ENCODE peak calls at places on chromosomes 16 and 17, in four cellular contexts. L, O, C and M are unnamed samples.

GRCh38 chr17:66446419-66446818 is 144.0 kb downstream of the PRKCA start:
- DNase-seq in L (no peak), O (no peak), C (no peak), M (no peak)

GRCh38 chr16:29881050-29881449 is 18.0 kb upstream of the CDIPT start:
- DNase-seq in L (no peak), O (no peak), C (no peak), M (no peak)

GRCh38 chr17:45426561-45426960 is 6.1 kb downstream of the ARHGAP27 start:
- DNase-seq in L (no peak), O (no peak), C (no peak), M (no peak)

GRCh38 chr17:39225974-39226683 is 384 bp upstream of the STAC2 start:
- DNase-seq in L (peak), O (peak), C (no peak), M (peak)

GRCh38 chr17:67491009-67491677 is 114.1 kb downstream of the PITPNC1 start:
- DNase-seq in L (peak), O (peak), C (no peak), M (peak)

GRCh38 chr17:76179496-76180467 is 38.7 kb upstream of the FOXJ1 start:
- DNase-seq in L (peak), O (peak), C (peak), M (no peak)

GRCh38 chr17:79777166-79777843 is 643 bp upstream of the CBX2 start:
- DNase-seq in L (peak), O (peak), C (no peak), M (peak)

GRCh38 chr17:32261937-32262510 is 3.6 kb upstream of the RHBDL3 start:
- DNase-seq in L (no peak), O (no peak), C (no peak), M (no peak)

GRCh38 chr17:74157366-74157765 is 46.1 kb upstream of the RPL38 start:
- DNase-seq in L (no peak), O (no peak), C (no peak), M (no peak)

GRCh38 chr17:2598166-2598565 is 4.7 kb downstream of the PAFAH1B1 start:
- DNase-seq in L (peak), O (no peak), C (no peak), M (peak)

GRCh38 chr16:79013004-79013403 is 587.5 kb downstream of the MAF start:
- DNase-seq in L (no peak), O (no peak), C (no peak), M (no peak)

GRCh38 chr17:21098934-21099687 is 27.7 kb upstream of the DHRS7B start:
- DNase-seq in L (peak), O (peak), C (peak), M (peak)

GRCh38 chr17:74807925-74808324 is 31.8 kb upstream of the NAT9 start:
- DNase-seq in L (peak), O (no peak), C (no peak), M (no peak)

GRCh38 chr16:78735337-78735736 is 635.9 kb downstream of the WWOX start:
- DNase-seq in L (no peak), O (no peak), C (no peak), M (no peak)

GRCh38 chr16:1493746-1494094 is 560 bp downstream of the TELO2 start:
- DNase-seq in L (no peak), O (peak), C (no peak), M (peak)

GRCh38 chr16:54285414-54286066 is 1.0 kb downstream of the IRX3 start:
- DNase-seq in L (no peak), O (no peak), C (no peak), M (no peak)

GRCh38 chr17:48970224-48970623 is 1.8 kb upstream of the GIP start:
- DNase-seq in L (no peak), O (peak), C (no peak), M (peak)

GRCh38 chr17:38706625-38707298 is 1.7 kb downstream of the MLLT6 start:
- DNase-seq in L (no peak), O (peak), C (no peak), M (no peak)

GRCh38 chr16:22098538-22099255 is 6.4 kb downstream of the VWA3A start:
- DNase-seq in L (peak), O (peak), C (peak), M (peak)

GRCh38 chr17:694239-694638 is 20.4 kb downstream of the VPS53 start:
- DNase-seq in L (peak), O (no peak), C (no peak), M (peak)

GRCh38 chr17:49845210-49845782 is 2.6 kb downstream of the TAC4 start:
- DNase-seq in L (no peak), O (no peak), C (no peak), M (peak)

GRCh38 chr16:88383401-88384221 is 852 bp downstream of the ZNF469 start:
- DNase-seq in L (peak), O (no peak), C (no peak), M (peak)

GRCh38 chr17:77862890-77863813 is 95.4 kb upstream of the TNRC6C start:
- DNase-seq in L (no peak), O (no peak), C (no peak), M (no peak)

DNA sequence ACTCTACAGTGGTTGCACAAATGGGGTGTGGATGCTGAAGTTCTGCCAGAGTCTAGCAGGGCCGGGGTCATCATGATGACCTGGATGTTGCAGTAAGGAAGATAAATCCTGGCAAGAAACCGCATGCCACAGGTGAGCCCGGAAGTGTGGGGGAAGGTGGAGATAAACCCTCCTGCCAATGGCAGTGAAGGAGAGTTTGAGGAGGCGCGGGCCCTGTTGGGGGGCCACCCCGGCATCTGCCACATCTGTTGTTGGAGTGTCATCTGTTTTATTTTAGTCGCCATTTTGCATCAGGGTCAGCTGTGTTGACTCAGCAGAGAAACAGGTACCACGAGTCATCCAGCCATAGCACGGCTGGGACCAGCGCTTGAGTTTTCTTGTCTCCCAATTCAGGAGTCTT is 173.8 kb upstream of the CHMP6 start:
- DNase-seq in L (peak), O (no peak), C (no peak), M (no peak)
- TF ChIP-seq FOS in L (peak), O (no peak), C (no peak), M (no peak)

GRCh38 chr16:18792836-18793433 is 2.8 kb upstream of the RPS15A start:
- DNase-seq in L (no peak), O (no peak), C (no peak), M (peak)

GRCh38 chr16:18789850-18790706 is at the start of gene RPS15A:
- DNase-seq in L (peak), O (peak), C (peak), M (peak)

GRCh38 chr16:18788828-18789514 is 1.2 kb downstream of the RPS15A start:
- DNase-seq in L (no peak), O (no peak), C (no peak), M (peak)

GRCh38 chr16:18784917-18785623 is 5.1 kb downstream of the RPS15A start:
- DNase-seq in L (no peak), O (no peak), C (no peak), M (no peak)

DNA sequence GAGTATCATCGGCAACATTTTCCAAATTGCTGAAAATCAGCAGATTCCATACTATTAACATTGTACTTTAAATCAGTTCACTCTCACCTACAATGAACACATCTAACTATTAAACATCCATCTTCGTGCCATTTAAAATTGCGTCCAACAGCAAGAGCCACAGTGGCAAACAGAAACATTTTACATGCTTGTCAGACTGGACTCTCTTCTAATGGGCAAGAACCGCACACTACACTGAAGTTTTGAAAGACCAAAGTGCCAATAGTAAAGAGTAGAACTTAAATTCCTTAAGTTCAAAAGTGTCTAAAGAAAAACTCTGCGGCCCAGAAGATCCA is 652 bp downstream of the RPS15A start:
- DNase-seq in L (no peak), O (no peak), C (no peak), M (peak)
- H3K4me3 ChIP-seq in L (peak), O (peak), C (peak), M (peak)

DNA sequence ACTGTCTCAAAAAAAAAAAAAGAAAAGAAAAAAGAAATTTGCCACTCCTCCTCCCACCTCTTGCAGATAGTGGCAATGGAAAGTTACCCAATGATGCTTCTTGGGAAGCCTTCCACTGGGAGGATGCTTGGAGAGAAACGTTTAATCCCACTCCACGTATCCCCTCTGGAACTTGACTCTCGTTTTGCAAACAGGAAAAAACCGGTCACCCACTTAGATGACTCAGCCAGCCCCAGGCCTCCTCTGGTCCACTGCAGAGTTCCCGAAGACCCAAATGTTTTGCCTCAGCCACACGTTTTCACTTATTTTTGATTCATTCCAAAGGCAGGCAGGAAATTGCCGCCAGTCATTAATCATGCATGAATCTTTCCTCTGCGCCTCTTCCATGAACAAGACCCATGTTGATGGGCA is 9.3 kb upstream of the TNFRSF17 start:
- DNase-seq in L (peak), O (peak), C (no peak), M (no peak)
- TF ChIP-seq FOS in L (peak), O (no peak), C (no peak), M (peak)

DNA sequence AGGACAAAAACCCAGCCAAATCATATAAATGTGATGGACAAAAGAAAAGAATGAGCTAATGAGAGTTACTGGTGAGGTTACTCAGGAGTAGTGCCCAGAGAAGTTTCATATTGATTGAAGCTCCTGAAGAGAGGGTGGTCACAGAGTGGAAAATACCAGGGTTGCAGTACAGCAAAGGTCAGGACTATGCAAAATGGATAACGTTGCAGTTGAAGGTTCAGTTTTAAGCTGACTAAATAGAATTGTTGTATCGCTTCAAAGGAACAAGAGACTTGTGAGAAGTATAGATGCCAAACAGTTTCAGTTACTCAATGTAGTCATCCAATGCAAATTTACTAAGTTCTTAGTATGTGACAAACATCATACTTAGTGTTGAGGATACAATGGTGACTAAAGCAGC is 47.1 kb downstream of the ABCA8 start:
- DNase-seq in L (no peak), O (no peak), C (peak), M (no peak)
- H3K4me3 ChIP-seq in L (no peak), O (no peak), C (no peak), M (no peak)

GRCh38 chr16:71467810-71468209 is 5.8 kb upstream of the ZNF23 start:
- DNase-seq in L (peak), O (peak), C (no peak), M (peak)
- TF ChIP-seq FOS in L (no peak), O (no peak), C (no peak), M (no peak)

GRCh38 chr16:2971985-2972784 is 3.0 kb downstream of the PAQR4 start:
- DNase-seq in L (no peak), O (peak), C (no peak), M (no peak)

GRCh38 chr16:2975161-2975795 is 5.0 kb downstream of the PKMYT1 start:
- DNase-seq in L (no peak), O (no peak), C (no peak), M (no peak)

GRCh38 chr16:2973081-2973480 is 3.9 kb downstream of the PAQR4 start:
- DNase-seq in L (no peak), O (no peak), C (no peak), M (no peak)

GRCh38 chr16:2974319-2975056 is 5.3 kb downstream of the PAQR4 start:
- DNase-seq in L (no peak), O (no peak), C (no peak), M (no peak)

GRCh38 chr16:2973605-2974318 is 4.6 kb downstream of the PAQR4 start:
- DNase-seq in L (no peak), O (no peak), C (no peak), M (no peak)
- H3K4me3 ChIP-seq in L (no peak), O (no peak), C (no peak), M (no peak)

GRCh38 chr17:58710948-58711552 is 18.6 kb downstream of the RAD51C start:
- DNase-seq in L (peak), O (peak), C (no peak), M (peak)
- TF ChIP-seq FOS in L (no peak), O (no peak), C (no peak), M (no peak)

DNA sequence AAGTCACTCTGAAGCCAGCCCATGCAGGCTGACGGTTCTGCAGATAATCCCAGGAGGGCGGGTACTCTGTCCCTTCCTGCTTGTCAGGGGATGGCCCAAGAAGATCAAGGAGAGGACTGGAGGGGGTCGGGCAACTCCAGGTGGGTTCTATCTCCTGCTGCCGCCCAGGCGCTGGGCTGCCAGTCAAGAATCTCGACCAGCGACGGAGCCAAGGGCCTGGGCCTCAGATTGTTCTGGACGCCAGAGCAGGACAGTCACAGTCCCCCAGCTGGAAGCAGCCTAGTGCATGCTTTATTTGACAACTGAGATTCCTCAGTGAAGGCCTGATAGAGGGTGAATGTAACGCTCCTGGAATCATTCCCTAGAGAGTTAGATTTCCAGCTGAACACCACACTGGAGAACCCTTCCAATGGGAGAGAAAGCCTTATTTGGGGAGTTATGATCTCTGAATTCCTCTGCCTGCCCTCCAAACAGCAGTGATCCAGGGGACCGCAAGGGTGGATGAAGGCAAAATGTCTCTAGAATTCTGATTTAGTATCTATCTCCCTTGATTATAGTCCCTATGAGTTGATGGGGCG is 1.2 kb upstream of the KIFC3 start:
- DNase-seq in L (no peak), O (peak), C (no peak), M (no peak)
- H3K4me3 ChIP-seq in L (no peak), O (peak), C (no peak), M (no peak)